ENCODE peak calls at places on chromosomes 3 and 15, in six cellular contexts. H is right lobe of liver, Z is HCT116, P is Calu3, U is astrocyte of the cerebellum, T is tibial artery. N is an unnamed sample.

GRCh38 chr3:126416943-126417342 is 22.2 kb downstream of the CFAP100 start:
- DNase-seq in H (no peak), Z (no peak), U (no peak), P (no peak), T (no peak), N (peak)

GRCh38 chr3:141929341-141929995 is 53.0 kb downstream of the ATP1B3 start:
- DNase-seq in H (no peak), Z (no peak), P (no peak), T (no peak), U (no peak), N (peak)

GRCh38 chr3:4432233-4432632 is 34.8 kb downstream of the SUMF1 start:
- DNase-seq in H (no peak), T (no peak), Z (no peak), P (no peak), U (no peak), N (no peak)

GRCh38 chr3:184230081-184230602 is 757 bp downstream of the VWA5B2 start:
- DNase-seq in H (no peak), T (no peak), P (peak), U (no peak), Z (no peak), N (no peak)

GRCh38 chr15:67359431-67360082 is 105.0 kb downstream of the IQCH start:
- DNase-seq in T (no peak), P (no peak), U (no peak), Z (no peak), H (peak), N (no peak)

GRCh38 chr3:115494826-115495225 is 128.5 kb upstream of the GAP43 start:
- DNase-seq in Z (no peak), T (no peak), U (no peak), H (no peak), P (no peak), N (no peak)

GRCh38 chr15:51621155-51621554 is 1.4 kb downstream of the DMXL2 start:
- DNase-seq in U (no peak), Z (no peak), T (no peak), P (no peak), H (no peak), N (no peak)

GRCh38 chr3:42501321-42501680 is 1.1 kb upstream of the VIPR1 start:
- DNase-seq in P (no peak), Z (no peak), U (no peak), T (no peak), H (no peak), N (no peak)

GRCh38 chr15:91116379-91117067 is 16.5 kb downstream of the SV2B start:
- DNase-seq in T (no peak), U (no peak), Z (no peak), H (no peak), P (peak), N (no peak)

GRCh38 chr15:40911139-40911538 is 16.9 kb downstream of the VPS18 start:
- DNase-seq in P (no peak), H (no peak), T (no peak), U (no peak), Z (no peak), N (no peak)

GRCh38 chr3:123140591-123140990 is 61.2 kb upstream of the SEC22A start:
- DNase-seq in H (no peak), Z (no peak), T (no peak), P (no peak), U (no peak), N (no peak)

GRCh38 chr3:42501681-42502428 is 588 bp upstream of the VIPR1 start:
- DNase-seq in U (no peak), Z (no peak), H (peak), T (peak), P (peak), N (peak)

DNA sequence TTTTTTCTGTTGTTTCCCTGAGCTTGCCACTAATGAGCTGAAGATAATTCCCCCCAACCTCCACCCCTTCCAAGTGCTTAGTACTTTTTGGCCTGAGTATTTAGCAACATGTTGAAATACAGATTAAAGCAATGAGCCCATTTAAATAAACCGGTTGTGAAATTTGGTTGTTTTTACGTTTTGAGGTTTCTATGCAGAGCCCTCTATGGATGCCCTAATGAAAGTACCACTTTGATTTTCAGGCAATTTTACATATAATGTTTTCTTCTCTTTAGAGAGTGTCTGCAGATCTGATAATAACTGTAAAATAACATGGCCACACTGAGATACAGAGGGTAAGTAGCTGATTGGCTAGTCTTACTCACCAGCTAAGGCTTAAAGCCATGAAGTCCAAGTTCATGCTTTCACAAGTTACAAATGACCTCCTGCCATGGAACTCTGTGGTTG is 139.4 kb upstream of the SLC7A14 start:
- DNase-seq in U (peak), Z (no peak), T (no peak), P (no peak), H (no peak), N (no peak)
- TF ChIP-seq CTCF in U (peak), Z (no peak), T (no peak), P (no peak), H (peak), N (no peak)

GRCh38 chr3:64327039-64327804 is 102.0 kb upstream of the PRICKLE2 start:
- DNase-seq in Z (no peak), H (peak), T (peak), P (no peak), U (no peak), N (no peak)

GRCh38 chr3:64331605-64332004 is 106.3 kb upstream of the PRICKLE2 start:
- DNase-seq in T (no peak), H (no peak), P (no peak), U (no peak), Z (no peak), N (no peak)

GRCh38 chr3:64332461-64333350 is 107.4 kb upstream of the PRICKLE2 start:
- DNase-seq in T (no peak), P (no peak), U (no peak), H (no peak), Z (no peak), N (no peak)

GRCh38 chr3:64329037-64329436 is 103.8 kb upstream of the PRICKLE2 start:
- DNase-seq in U (no peak), P (no peak), T (no peak), H (no peak), Z (no peak), N (no peak)
- TF ChIP-seq CTCF in U (no peak), P (no peak), T (no peak), H (no peak), Z (no peak), N (no peak)

GRCh38 chr3:48429416-48430358 is at the start of gene PLXNB1:
- DNase-seq in P (peak), H (peak), U (no peak), Z (no peak), T (peak), N (no peak)

GRCh38 chr3:48428863-48429415 is 947 bp downstream of the PLXNB1 start:
- DNase-seq in H (no peak), Z (no peak), P (peak), U (no peak), T (peak), N (no peak)

GRCh38 chr3:48427630-48427962 is 2.3 kb downstream of the PLXNB1 start:
- DNase-seq in T (peak), H (no peak), Z (no peak), P (no peak), U (no peak), N (no peak)

GRCh38 chr3:48426944-48427629 is 2.8 kb downstream of the PLXNB1 start:
- DNase-seq in H (no peak), P (no peak), T (peak), Z (no peak), U (no peak), N (no peak)

GRCh38 chr3:48428088-48428862 is 1.6 kb downstream of the PLXNB1 start:
- DNase-seq in P (peak), U (no peak), Z (no peak), T (peak), H (peak), N (no peak)
- TF ChIP-seq CTCF in P (no peak), U (no peak), Z (no peak), T (no peak), H (no peak), N (no peak)

DNA sequence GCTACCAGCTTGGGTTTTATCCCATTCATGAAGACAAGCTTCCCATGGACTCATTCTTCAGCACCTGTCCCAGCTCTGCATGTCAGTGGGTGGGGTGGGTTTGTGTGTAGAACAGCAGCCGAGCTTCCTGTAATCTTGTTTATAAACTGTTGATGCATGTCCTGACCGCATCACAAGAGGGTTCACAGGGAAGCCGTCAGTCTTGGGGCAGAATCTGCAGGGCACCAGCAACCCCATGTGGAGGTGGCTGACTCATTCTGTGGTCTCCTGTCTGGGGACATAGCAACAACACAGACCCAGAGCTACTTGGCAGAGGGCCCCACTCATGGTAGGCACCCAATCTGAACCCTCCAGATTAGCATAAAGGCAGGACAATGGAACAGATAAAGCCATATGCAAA is 35.6 kb downstream of the DAPK2 start:
- DNase-seq in U (peak), Z (peak), P (peak), T (peak), H (no peak), N (peak)
- TF ChIP-seq CTCF in U (no peak), Z (no peak), P (no peak), T (no peak), H (no peak), N (no peak)

GRCh38 chr3:189685854-189686253 is 54.7 kb downstream of the TP63 start:
- DNase-seq in P (no peak), H (no peak), Z (peak), T (no peak), U (peak), N (no peak)

GRCh38 chr3:189688296-189688695 is 57.1 kb downstream of the TP63 start:
- DNase-seq in H (no peak), T (no peak), U (no peak), P (no peak), Z (no peak), N (no peak)

GRCh38 chr3:189689625-189690024 is 58.4 kb downstream of the TP63 start:
- DNase-seq in T (no peak), H (no peak), U (no peak), P (no peak), Z (no peak), N (no peak)

GRCh38 chr3:189690237-189690636 is 59.0 kb downstream of the TP63 start:
- DNase-seq in Z (no peak), H (no peak), T (no peak), U (no peak), P (no peak), N (no peak)

DNA sequence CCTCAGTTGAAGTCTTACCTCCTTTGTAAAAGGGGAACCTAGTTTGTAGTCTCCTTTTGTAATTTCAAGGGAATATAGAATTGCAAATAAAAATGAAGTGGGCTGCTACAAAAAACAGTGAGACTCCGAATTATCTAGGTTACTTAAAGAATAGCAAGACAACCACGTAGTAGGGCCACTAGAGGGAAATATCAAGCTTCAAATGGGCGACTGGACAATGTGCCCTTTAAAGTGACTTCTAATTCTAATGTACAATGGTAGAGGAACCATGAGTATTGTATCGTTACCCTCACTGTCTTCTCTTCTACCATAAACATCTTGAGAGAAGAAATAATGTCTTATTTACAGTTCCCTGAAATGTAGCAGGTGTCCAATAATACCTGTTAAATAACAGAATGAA is 56.3 kb downstream of the TP63 start:
- DNase-seq in T (no peak), H (no peak), Z (no peak), U (no peak), P (no peak), N (no peak)
- TF ChIP-seq CTCF in T (no peak), H (no peak), Z (no peak), U (no peak), P (no peak), N (no peak)

GRCh38 chr3:194673761-194674160 is 1.8 kb upstream of the LSG1 start:
- DNase-seq in H (no peak), T (no peak), U (no peak), Z (no peak), P (no peak), N (no peak)
- TF ChIP-seq CTCF in H (no peak), T (no peak), U (no peak), Z (no peak), P (no peak), N (no peak)

GRCh38 chr15:47963265-47963664 is 157.5 kb upstream of the SLC24A5 start:
- DNase-seq in P (no peak), H (no peak), Z (no peak), T (no peak), U (no peak), N (no peak)
- TF ChIP-seq CTCF in P (no peak), H (no peak), Z (no peak), T (no peak), U (no peak), N (no peak)

N was measured in osteocyte.